ENCODE peak calls at places on chromosomes 13 and 19, in five cellular contexts. One of them, this sample, is unnamed.

GRCh38 chr13:46369506-46370268 is 17.4 kb downstream of the RUBCNL start:
- DNase-seq in CD8-positive, alpha-beta T cell: no peak
- DNase-seq in MM.1S: peak; percentile 17
- DNase-seq in fibroblast of lung: peak; percentile 95
- DNase-seq in neural progenitor cell: no peak
- DNase-seq in this sample: no peak

GRCh38 chr19:39247701-39248664 is 673 bp downstream of the IFNL4 start:
- DNase-seq in MM.1S: no peak
- DNase-seq in CD8-positive, alpha-beta T cell: no peak
- DNase-seq in fibroblast of lung: no peak
- DNase-seq in neural progenitor cell: peak; percentile 67
- DNase-seq in this sample: no peak

GRCh38 chr19:41882568-41883462 is at the start of gene ARHGEF1:
- DNase-seq in neural progenitor cell: peak; percentile 61
- DNase-seq in fibroblast of lung: peak; percentile 18
- DNase-seq in MM.1S: peak; percentile 46
- DNase-seq in CD8-positive, alpha-beta T cell: peak; percentile 69
- DNase-seq in this sample: peak; percentile 36

GRCh38 chr13:101423872-101424271 is 7.6 kb upstream of the NALCN start:
- DNase-seq in MM.1S: no peak
- DNase-seq in neural progenitor cell: no peak
- DNase-seq in CD8-positive, alpha-beta T cell: no peak
- DNase-seq in fibroblast of lung: no peak
- DNase-seq in this sample: no peak

GRCh38 chr19:34493649-34494044 is 12.1 kb downstream of the WTIP start:
- DNase-seq in fibroblast of lung: no peak
- DNase-seq in MM.1S: no peak
- DNase-seq in neural progenitor cell: no peak
- DNase-seq in CD8-positive, alpha-beta T cell: no peak
- DNase-seq in this sample: no peak

GRCh38 chr13:112668924-112669323 is 20.9 kb upstream of the ATP11A start:
- DNase-seq in CD8-positive, alpha-beta T cell: no peak
- DNase-seq in MM.1S: no peak
- DNase-seq in neural progenitor cell: no peak
- DNase-seq in fibroblast of lung: no peak
- DNase-seq in this sample: no peak

GRCh38 chr13:82688400-82688999 is 1193.8 kb downstream of the SLITRK1 start:
- DNase-seq in fibroblast of lung: peak; percentile 47
- DNase-seq in neural progenitor cell: no peak
- DNase-seq in MM.1S: peak; percentile 76
- DNase-seq in CD8-positive, alpha-beta T cell: no peak
- DNase-seq in this sample: no peak

GRCh38 chr19:40827386-40828247 is 22.6 kb downstream of the CYP2A6 start:
- DNase-seq in neural progenitor cell: no peak
- DNase-seq in CD8-positive, alpha-beta T cell: no peak
- DNase-seq in MM.1S: no peak
- DNase-seq in fibroblast of lung: no peak
- DNase-seq in this sample: no peak

GRCh38 chr19:43300876-43301765 is 31.8 kb upstream of the PSG9 start:
- DNase-seq in fibroblast of lung: no peak
- DNase-seq in neural progenitor cell: no peak
- DNase-seq in CD8-positive, alpha-beta T cell: no peak
- DNase-seq in MM.1S: no peak
- DNase-seq in this sample: no peak

GRCh38 chr13:31067416-31068118 is 94.1 kb downstream of the HSPH1 start:
- DNase-seq in MM.1S: no peak
- DNase-seq in CD8-positive, alpha-beta T cell: no peak
- DNase-seq in neural progenitor cell: no peak
- DNase-seq in fibroblast of lung: peak; percentile 48
- DNase-seq in this sample: no peak

GRCh38 chr13:51137250-51137649 is 26.2 kb upstream of the C13orf42 start:
- DNase-seq in neural progenitor cell: no peak
- DNase-seq in MM.1S: no peak
- DNase-seq in fibroblast of lung: no peak
- DNase-seq in CD8-positive, alpha-beta T cell: no peak
- DNase-seq in this sample: no peak

GRCh38 chr19:52171321-52172169 is at the start of gene ZNF836:
- DNase-seq in fibroblast of lung: peak; percentile 77
- DNase-seq in MM.1S: peak; percentile 53
- DNase-seq in neural progenitor cell: peak; percentile 92
- DNase-seq in CD8-positive, alpha-beta T cell: peak; percentile 93
- DNase-seq in this sample: peak; percentile 94

GRCh38 chr13:44605275-44605674 is 29.1 kb upstream of the TSC22D1 start:
- DNase-seq in fibroblast of lung: peak; percentile 42
- DNase-seq in neural progenitor cell: no peak
- DNase-seq in MM.1S: no peak
- DNase-seq in CD8-positive, alpha-beta T cell: no peak
- DNase-seq in this sample: no peak

GRCh38 chr19:49400034-49400433 is 12.0 kb downstream of the KASH5 start:
- DNase-seq in fibroblast of lung: peak; percentile 9
- DNase-seq in neural progenitor cell: no peak
- DNase-seq in MM.1S: no peak
- DNase-seq in CD8-positive, alpha-beta T cell: no peak
- DNase-seq in this sample: no peak

GRCh38 chr13:107669356-107669755 is 546.0 kb downstream of the LIG4 start:
- DNase-seq in CD8-positive, alpha-beta T cell: no peak
- DNase-seq in neural progenitor cell: no peak
- DNase-seq in MM.1S: no peak
- DNase-seq in fibroblast of lung: no peak
- DNase-seq in this sample: no peak

GRCh38 chr13:35393886-35394285 is 82.6 kb downstream of the MAB21L1 start:
- DNase-seq in MM.1S: no peak
- DNase-seq in CD8-positive, alpha-beta T cell: no peak
- DNase-seq in neural progenitor cell: no peak
- DNase-seq in fibroblast of lung: no peak
- DNase-seq in this sample: no peak

GRCh38 chr19:48614436-48615144 is at the start of gene FAM83E:
- DNase-seq in MM.1S: no peak
- DNase-seq in neural progenitor cell: peak; percentile 75
- DNase-seq in CD8-positive, alpha-beta T cell: no peak
- DNase-seq in fibroblast of lung: no peak
- DNase-seq in this sample: no peak

GRCh38 chr13:24520733-24521132 is 8.2 kb upstream of the PARP4 start:
- DNase-seq in neural progenitor cell: no peak
- DNase-seq in fibroblast of lung: no peak
- DNase-seq in MM.1S: no peak
- DNase-seq in CD8-positive, alpha-beta T cell: no peak
- DNase-seq in this sample: no peak

GRCh38 chr13:113816248-113816924 is 47.5 kb downstream of the GAS6 start:
- DNase-seq in neural progenitor cell: no peak
- DNase-seq in fibroblast of lung: no peak
- DNase-seq in MM.1S: no peak
- DNase-seq in CD8-positive, alpha-beta T cell: no peak
- DNase-seq in this sample: no peak

GRCh38 chr13:106507560-106508274 is 27.7 kb downstream of the EFNB2 start:
- DNase-seq in MM.1S: no peak
- DNase-seq in neural progenitor cell: peak; percentile 24
- DNase-seq in fibroblast of lung: peak; percentile 98
- DNase-seq in CD8-positive, alpha-beta T cell: no peak
- DNase-seq in this sample: no peak

GRCh38 chr13:109700176-109700575 is 86.2 kb downstream of the IRS2 start:
- DNase-seq in fibroblast of lung: peak; percentile 71
- DNase-seq in MM.1S: no peak
- DNase-seq in neural progenitor cell: no peak
- DNase-seq in CD8-positive, alpha-beta T cell: no peak
- DNase-seq in this sample: peak; percentile 62

DNA sequence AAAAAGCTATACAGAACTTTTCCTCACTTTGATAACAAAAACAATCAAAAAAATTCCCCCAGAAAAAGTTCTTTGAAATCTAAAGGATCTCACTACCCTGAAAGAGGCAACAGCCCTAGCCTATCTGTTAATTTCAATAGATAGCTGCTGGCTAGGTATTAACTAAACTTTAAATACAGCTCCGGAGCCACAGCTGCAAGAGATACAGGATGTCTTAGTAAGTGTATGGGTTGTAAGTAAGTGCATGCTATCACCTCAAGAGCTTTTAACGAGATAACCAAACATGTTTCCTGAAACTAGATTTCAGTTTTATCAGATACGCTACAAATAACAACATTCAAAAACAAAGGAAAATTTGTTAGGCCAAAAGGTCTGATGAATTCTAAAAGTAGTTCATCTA is 148.4 kb downstream of the KLF12 start:
- DNase-seq in CD8-positive, alpha-beta T cell: no peak
- DNase-seq in fibroblast of lung: no peak
- DNase-seq in MM.1S: no peak
- DNase-seq in neural progenitor cell: no peak
- DNase-seq in this sample: no peak
- H3K4me1 ChIP-seq in CD8-positive, alpha-beta T cell: peaks cover 53% of the 10 kb centered on the region
- H3K4me1 ChIP-seq in fibroblast of lung: no peaks in the 10 kb centered on the region
- H3K4me1 ChIP-seq in MM.1S: no peaks in the 10 kb centered on the region
- H3K4me1 ChIP-seq in neural progenitor cell: peaks cover 32% of the 10 kb centered on the region
- H3K4me1 ChIP-seq in this sample: peaks cover 4% of the 10 kb centered on the region

GRCh38 chr13:32403108-32403507 is 24.8 kb downstream of the N4BP2L1 start:
- DNase-seq in CD8-positive, alpha-beta T cell: no peak
- DNase-seq in MM.1S: no peak
- DNase-seq in fibroblast of lung: no peak
- DNase-seq in neural progenitor cell: no peak
- DNase-seq in this sample: no peak
- H3K27ac ChIP-seq in CD8-positive, alpha-beta T cell: no peak overlapping the region
- H3K27ac ChIP-seq in MM.1S: no peak overlapping the region
- H3K27ac ChIP-seq in fibroblast of lung: no peak overlapping the region
- H3K27ac ChIP-seq in neural progenitor cell: no peak overlapping the region
- H3K27ac ChIP-seq in this sample: no peak overlapping the region

GRCh38 chr19:7670790-7671189 is 1.9 kb downstream of the RETN start:
- DNase-seq in CD8-positive, alpha-beta T cell: no peak
- DNase-seq in neural progenitor cell: no peak
- DNase-seq in MM.1S: no peak
- DNase-seq in fibroblast of lung: no peak
- DNase-seq in this sample: no peak

GRCh38 chr19:7669641-7670040 is 792 bp downstream of the RETN start:
- DNase-seq in neural progenitor cell: no peak
- DNase-seq in MM.1S: no peak
- DNase-seq in CD8-positive, alpha-beta T cell: no peak
- DNase-seq in fibroblast of lung: no peak
- DNase-seq in this sample: no peak

GRCh38 chr19:7673995-7674667 is 2.8 kb upstream of the MCEMP1 start:
- DNase-seq in CD8-positive, alpha-beta T cell: no peak
- DNase-seq in neural progenitor cell: peak; percentile 71
- DNase-seq in MM.1S: peak; percentile 66
- DNase-seq in fibroblast of lung: peak; percentile 78
- DNase-seq in this sample: peak; percentile 80

GRCh38 chr19:7670150-7670784 is 1.4 kb downstream of the RETN start:
- DNase-seq in CD8-positive, alpha-beta T cell: peak; percentile 26
- DNase-seq in MM.1S: no peak
- DNase-seq in fibroblast of lung: no peak
- DNase-seq in neural progenitor cell: peak; percentile 69
- DNase-seq in this sample: peak; percentile 26

GRCh38 chr19:7672522-7672921 is 3.7 kb downstream of the RETN start:
- DNase-seq in neural progenitor cell: no peak
- DNase-seq in MM.1S: no peak
- DNase-seq in fibroblast of lung: no peak
- DNase-seq in CD8-positive, alpha-beta T cell: no peak
- DNase-seq in this sample: no peak
- H3K4me1 ChIP-seq in neural progenitor cell: peaks cover 7% of the 10 kb centered on the region
- H3K4me1 ChIP-seq in MM.1S: no peaks in the 10 kb centered on the region
- H3K4me1 ChIP-seq in fibroblast of lung: no peaks in the 10 kb centered on the region
- H3K4me1 ChIP-seq in CD8-positive, alpha-beta T cell: peaks cover 24% of the 10 kb centered on the region
- H3K4me1 ChIP-seq in this sample: no peaks in the 10 kb centered on the region

DNA sequence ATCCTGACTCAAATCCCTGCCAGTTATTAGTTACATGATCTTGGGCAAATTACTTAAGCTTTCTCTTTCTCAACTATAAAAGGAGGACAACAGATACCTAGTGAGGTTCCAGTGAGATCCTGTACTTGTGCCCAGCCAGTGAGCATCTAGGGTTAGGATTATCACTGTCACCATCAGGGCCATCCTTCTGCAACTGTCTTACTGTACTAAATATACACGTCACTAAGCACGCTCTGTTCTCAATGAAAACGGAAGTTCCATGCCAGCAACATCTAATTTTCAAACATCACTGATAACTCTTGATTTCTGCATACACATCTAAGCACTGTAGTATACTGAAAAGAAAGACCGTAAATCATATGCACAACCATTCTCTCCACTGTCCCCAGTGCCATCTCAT is 70.0 kb downstream of the FOXO1 start:
- DNase-seq in neural progenitor cell: no peak
- DNase-seq in CD8-positive, alpha-beta T cell: no peak
- DNase-seq in fibroblast of lung: no peak
- DNase-seq in MM.1S: no peak
- DNase-seq in this sample: no peak
- H3K27ac ChIP-seq in neural progenitor cell: no peak overlapping the region
- H3K27ac ChIP-seq in CD8-positive, alpha-beta T cell: no peak overlapping the region
- H3K27ac ChIP-seq in fibroblast of lung: no peak overlapping the region
- H3K27ac ChIP-seq in MM.1S: no peak overlapping the region
- H3K27ac ChIP-seq in this sample: no peak overlapping the region

This sample was measured in testis.